ENCODE peak calls at places on chromosome 19, in ten cellular contexts. R, V, E, M, Y, W, Z, U, H and I are unnamed samples.

GRCh38 chr19:35959040-35959967 is 23.1 kb downstream of the LRFN3 start:
- DNase-seq in R (no peak), V (peak), E (peak), M (no peak), Y (peak), W (no peak), Z (peak), U (peak), H (peak), I (no peak)

GRCh38 chr19:10543420-10544241 is at the start of gene ATG4D:
- DNase-seq in R (peak), V (peak), E (peak), M (peak), Y (peak), W (no peak), Z (peak), U (peak), H (peak), I (peak)

GRCh38 chr19:1956868-1957492 is 16.0 kb downstream of the CSNK1G2 start:
- DNase-seq in R (no peak), V (no peak), E (peak), M (no peak), Y (no peak), W (no peak), Z (no peak), U (no peak), H (no peak), I (no peak)

GRCh38 chr19:9296336-9296735 is 13.3 kb downstream of the ZNF699 start:
- DNase-seq in R (no peak), V (no peak), E (no peak), M (no peak), Y (no peak), W (no peak), Z (no peak), U (no peak), H (no peak), I (no peak)

GRCh38 chr19:23118400-23118799 is 1.6 kb downstream of the ZNF730 start:
- DNase-seq in R (no peak), V (no peak), E (peak), M (no peak), Y (no peak), W (no peak), Z (no peak), U (no peak), H (no peak), I (no peak)

GRCh38 chr19:34253711-34254551 is 423 bp upstream of the GARRE1 start:
- DNase-seq in R (peak), V (peak), E (peak), M (peak), Y (peak), W (no peak), Z (no peak), U (peak), H (peak), I (peak)

GRCh38 chr19:32669205-32669785 is 5.7 kb downstream of the ANKRD27 start:
- DNase-seq in R (no peak), V (no peak), E (no peak), M (no peak), Y (no peak), W (no peak), Z (no peak), U (no peak), H (no peak), I (no peak)

GRCh38 chr19:44783545-44783944 is 5.9 kb downstream of the CBLC start:
- DNase-seq in R (no peak), V (no peak), E (no peak), M (no peak), Y (no peak), W (no peak), Z (no peak), U (no peak), H (no peak), I (no peak)

GRCh38 chr19:2333027-2333806 is 4.7 kb downstream of the SPPL2B start:
- DNase-seq in R (peak), V (no peak), E (no peak), M (no peak), Y (no peak), W (no peak), Z (no peak), U (no peak), H (no peak), I (no peak)

GRCh38 chr19:16283103-16283469 is 41.5 kb upstream of the KLF2 start:
- DNase-seq in R (no peak), V (no peak), E (no peak), M (no peak), Y (no peak), W (no peak), Z (no peak), U (no peak), H (no peak), I (no peak)

GRCh38 chr19:10782795-10783194 is 53.2 kb downstream of the TMED1 start:
- DNase-seq in R (no peak), V (no peak), E (no peak), M (no peak), Y (no peak), W (no peak), Z (no peak), U (no peak), H (no peak), I (no peak)

GRCh38 chr19:3080281-3080680 is 13.9 kb upstream of the GNA11 start:
- DNase-seq in R (peak), V (no peak), E (no peak), M (no peak), Y (no peak), W (no peak), Z (no peak), U (no peak), H (no peak), I (no peak)

GRCh38 chr19:38769635-38770211 is 3.6 kb downstream of the LGALS7 start:
- DNase-seq in R (peak), V (peak), E (peak), M (peak), Y (peak), W (no peak), Z (peak), U (peak), H (peak), I (peak)

GRCh38 chr19:7831452-7831851 is 1.4 kb downstream of the EVI5L start:
- DNase-seq in R (no peak), V (no peak), E (peak), M (peak), Y (peak), W (no peak), Z (no peak), U (peak), H (peak), I (peak)

GRCh38 chr19:44605547-44605946 is 7.8 kb upstream of the IGSF23 start:
- DNase-seq in R (no peak), V (no peak), E (no peak), M (no peak), Y (no peak), W (no peak), Z (no peak), U (no peak), H (no peak), I (no peak)

GRCh38 chr19:8697671-8698432 is 743 bp downstream of the ACTL9 start:
- DNase-seq in R (no peak), V (no peak), E (peak), M (no peak), Y (peak), W (no peak), Z (no peak), U (no peak), H (no peak), I (no peak)

GRCh38 chr19:7871280-7871529 is 3.0 kb downstream of the PRR36 start:
- DNase-seq in R (no peak), V (no peak), E (no peak), M (peak), Y (no peak), W (no peak), Z (no peak), U (no peak), H (no peak), I (peak)

GRCh38 chr19:49596954-49597702 is 6.1 kb downstream of the PRR12 start:
- DNase-seq in R (no peak), V (no peak), E (no peak), M (no peak), Y (no peak), W (no peak), Z (no peak), U (no peak), H (no peak), I (no peak)
- TF ChIP-seq CTCF in R (no peak), V (no peak), E (no peak), M (no peak), Y (no peak), W (peak), Z (no peak), U (no peak), H (no peak), I (no peak)

DNA sequence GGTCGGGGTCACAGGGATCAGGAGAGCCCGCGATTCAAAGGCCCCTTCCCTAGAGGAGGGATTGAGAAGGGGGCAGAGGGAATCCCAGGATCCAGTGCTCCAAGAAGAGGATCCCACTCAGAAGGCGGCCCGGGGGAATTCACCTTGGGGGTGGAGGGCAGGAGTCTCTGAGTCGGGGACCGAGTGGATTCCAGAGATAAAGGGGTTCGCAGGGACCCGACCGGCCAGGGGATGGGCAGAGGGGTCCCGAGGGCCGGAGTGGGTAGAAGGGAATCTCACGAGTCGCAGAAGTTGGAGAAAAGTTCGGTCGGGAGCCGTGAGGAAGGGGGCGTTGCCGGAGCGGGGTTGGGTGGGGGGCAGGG is 261 bp downstream of the PRKD2 start:
- DNase-seq in R (no peak), V (no peak), E (no peak), M (peak), Y (peak), W (no peak), Z (no peak), U (peak), H (peak), I (no peak)
- TF ChIP-seq CTCF in R (no peak), V (no peak), E (no peak), M (no peak), Y (no peak), W (no peak), Z (no peak), U (no peak), H (no peak), I (no peak)

DNA sequence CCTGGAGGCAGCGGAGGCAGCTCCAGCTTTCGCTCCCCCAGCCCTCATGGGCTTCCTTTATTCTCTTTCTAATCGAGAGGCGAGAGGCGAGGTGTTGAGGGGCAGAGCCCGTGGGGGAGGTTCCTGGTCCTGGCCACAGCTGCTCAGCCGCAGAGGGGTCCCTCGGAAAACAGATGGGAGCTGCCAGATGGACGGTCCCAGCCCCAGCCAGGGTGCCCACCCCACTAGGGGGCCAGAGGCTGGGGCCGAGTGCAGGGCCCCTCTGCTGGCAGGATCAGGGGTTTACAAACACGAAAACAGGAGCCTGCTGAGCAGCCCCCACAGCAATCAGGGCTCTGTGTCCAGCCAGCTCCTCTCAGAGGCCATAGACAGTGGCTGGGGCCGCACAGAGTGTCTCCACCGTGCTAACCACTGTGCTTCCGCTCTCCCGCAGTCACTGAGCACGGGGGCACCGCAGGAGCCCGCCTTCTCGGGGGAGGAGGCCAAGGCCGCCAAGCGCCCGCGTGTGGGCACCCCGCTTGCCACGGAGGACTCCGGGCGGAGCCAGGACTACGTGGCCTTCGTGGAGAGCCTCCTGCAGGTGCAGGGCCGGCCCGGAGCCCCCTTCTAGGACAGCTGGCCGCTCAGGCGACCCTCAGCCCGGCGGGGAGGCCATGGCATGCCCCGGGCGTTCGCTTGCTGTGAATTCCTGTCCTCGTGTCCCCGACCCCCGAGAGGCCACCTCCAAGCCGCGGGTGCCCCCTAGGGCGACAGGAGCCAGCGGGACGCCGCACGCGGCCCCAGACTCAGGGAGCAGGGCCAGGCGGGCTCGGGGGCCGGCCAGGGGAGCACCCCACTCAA is 182.2 kb downstream of the KDM4B start:
- DNase-seq in R (no peak), V (no peak), E (no peak), M (no peak), Y (no peak), W (peak), Z (peak), U (no peak), H (no peak), I (no peak)
- TF ChIP-seq CTCF in R (no peak), V (no peak), E (no peak), M (no peak), Y (peak), W (no peak), Z (peak), U (no peak), H (no peak), I (no peak)

GRCh38 chr19:24159707-24160106 is 72.7 kb downstream of the ZNF254 start:
- DNase-seq in R (no peak), V (no peak), E (no peak), M (peak), Y (no peak), W (no peak), Z (no peak), U (peak), H (no peak), I (peak)
- TF ChIP-seq CTCF in R (peak), V (no peak), E (no peak), M (no peak), Y (no peak), W (peak), Z (peak), U (peak), H (no peak), I (peak)

GRCh38 chr19:50327461-50328256 is 1.5 kb downstream of the KCNC3 start:
- DNase-seq in R (no peak), V (no peak), E (no peak), M (no peak), Y (no peak), W (no peak), Z (no peak), U (no peak), H (no peak), I (no peak)
- TF ChIP-seq CTCF in R (no peak), V (no peak), E (no peak), M (no peak), Y (no peak), W (no peak), Z (no peak), U (no peak), H (no peak), I (no peak)

DNA sequence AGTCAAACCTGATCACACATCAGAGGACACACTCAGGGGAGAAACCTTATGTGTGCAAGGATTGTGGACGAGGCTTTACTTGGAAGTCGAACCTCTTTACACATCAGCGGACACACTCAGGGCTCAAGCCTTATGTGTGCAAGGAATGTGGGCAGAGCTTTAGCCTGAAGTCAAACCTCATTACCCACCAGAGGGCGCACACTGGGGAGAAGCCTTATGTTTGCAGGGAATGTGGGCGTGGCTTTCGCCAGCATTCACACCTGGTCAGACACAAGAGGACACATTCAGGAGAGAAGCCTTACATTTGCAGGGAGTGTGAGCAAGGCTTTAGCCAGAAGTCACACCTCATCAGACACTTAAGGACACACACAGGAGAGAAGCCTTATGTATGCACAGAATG is 8.2 kb upstream of the ZNF527 start:
- DNase-seq in R (no peak), V (no peak), E (peak), M (no peak), Y (no peak), W (no peak), Z (peak), U (peak), H (no peak), I (peak)
- TF ChIP-seq CTCF in R (no peak), V (no peak), E (peak), M (no peak), Y (no peak), W (peak), Z (peak), U (no peak), H (no peak), I (no peak)